ENCODE peak calls at places on chromosomes 13 and 19, in six cellular contexts. One of them, this sample, is unnamed.

GRCh38 chr19:11556634-11557420 is 2.2 kb downstream of the ELOF1 start:
- DNase-seq in SK-N-SH: no peak
- DNase-seq in K562: no peak
- DNase-seq in HepG2: no peak
- DNase-seq in H1: no peak
- DNase-seq in HCT116: no peak
- DNase-seq in this sample: no peak

GRCh38 chr19:4474504-4475136 is 2.5 kb downstream of the HDGFL2 start:
- DNase-seq in HepG2: no peak
- DNase-seq in H1: peak
- DNase-seq in SK-N-SH: peak
- DNase-seq in HCT116: no peak
- DNase-seq in K562: peak
- DNase-seq in this sample: peak

GRCh38 chr19:4695224-4695731 is 25.1 kb upstream of the MYDGF start:
- DNase-seq in HepG2: no peak
- DNase-seq in K562: no peak
- DNase-seq in H1: no peak
- DNase-seq in SK-N-SH: no peak
- DNase-seq in HCT116: no peak
- DNase-seq in this sample: no peak

GRCh38 chr13:93029536-93029935 is 197.1 kb upstream of the GPC6 start:
- DNase-seq in H1: no peak
- DNase-seq in SK-N-SH: no peak
- DNase-seq in HCT116: no peak
- DNase-seq in HepG2: no peak
- DNase-seq in K562: no peak
- DNase-seq in this sample: no peak

GRCh38 chr19:4088975-4089374 is 22.3 kb upstream of the ZBTB7A start:
- DNase-seq in HCT116: no peak
- DNase-seq in HepG2: no peak
- DNase-seq in K562: no peak
- DNase-seq in SK-N-SH: no peak
- DNase-seq in H1: no peak
- DNase-seq in this sample: no peak

GRCh38 chr19:11421607-11422098 is 2.5 kb upstream of the RGL3 start:
- DNase-seq in H1: peak
- DNase-seq in HCT116: no peak
- DNase-seq in K562: peak
- DNase-seq in HepG2: no peak
- DNase-seq in SK-N-SH: peak
- DNase-seq in this sample: peak

GRCh38 chr19:3336680-3337523 is 29.5 kb upstream of the NFIC start:
- DNase-seq in HCT116: no peak
- DNase-seq in HepG2: peak
- DNase-seq in K562: no peak
- DNase-seq in SK-N-SH: peak
- DNase-seq in H1: no peak
- DNase-seq in this sample: no peak

GRCh38 chr19:34365463-34366401 is 736 bp downstream of the GPI start:
- DNase-seq in H1: peak
- DNase-seq in K562: peak
- DNase-seq in HCT116: no peak
- DNase-seq in SK-N-SH: peak
- DNase-seq in HepG2: no peak
- DNase-seq in this sample: peak

GRCh38 chr13:23707674-23708073 is 137.5 kb downstream of the TNFRSF19 start:
- DNase-seq in HepG2: no peak
- DNase-seq in SK-N-SH: no peak
- DNase-seq in H1: no peak
- DNase-seq in HCT116: peak
- DNase-seq in K562: no peak
- DNase-seq in this sample: no peak

GRCh38 chr19:13121551-13122274 is 3.6 kb downstream of the NACC1 start:
- DNase-seq in HepG2: no peak
- DNase-seq in HCT116: no peak
- DNase-seq in K562: no peak
- DNase-seq in H1: no peak
- DNase-seq in SK-N-SH: no peak
- DNase-seq in this sample: no peak

GRCh38 chr19:5020368-5020767 is 51.5 kb downstream of the KDM4B start:
- DNase-seq in HCT116: no peak
- DNase-seq in K562: no peak
- DNase-seq in HepG2: no peak
- DNase-seq in SK-N-SH: no peak
- DNase-seq in H1: no peak
- DNase-seq in this sample: no peak

GRCh38 chr19:12513531-12514061 is 29.0 kb upstream of the ZNF709 start:
- DNase-seq in K562: no peak
- DNase-seq in HepG2: no peak
- DNase-seq in HCT116: no peak
- DNase-seq in H1: no peak
- DNase-seq in SK-N-SH: peak
- DNase-seq in this sample: no peak

GRCh38 chr19:50024719-50025021 is 502 bp downstream of the VRK3 start:
- DNase-seq in SK-N-SH: no peak
- DNase-seq in H1: no peak
- DNase-seq in K562: no peak
- DNase-seq in HepG2: no peak
- DNase-seq in HCT116: no peak
- DNase-seq in this sample: no peak

GRCh38 chr13:84315527-84315926 is 433.3 kb upstream of the SLITRK1 start:
- DNase-seq in SK-N-SH: no peak
- DNase-seq in HepG2: no peak
- DNase-seq in K562: no peak
- DNase-seq in HCT116: no peak
- DNase-seq in H1: no peak
- DNase-seq in this sample: no peak

GRCh38 chr19:10219678-10220077 is 11.5 kb downstream of the S1PR2 start:
- DNase-seq in K562: peak
- DNase-seq in HCT116: no peak
- DNase-seq in SK-N-SH: no peak
- DNase-seq in HepG2: peak
- DNase-seq in H1: no peak
- DNase-seq in this sample: no peak

GRCh38 chr13:113275387-113275786 is 21.7 kb upstream of the LAMP1 start:
- DNase-seq in K562: peak
- DNase-seq in H1: peak
- DNase-seq in HepG2: peak
- DNase-seq in HCT116: peak
- DNase-seq in SK-N-SH: peak
- DNase-seq in this sample: no peak

GRCh38 chr19:13923194-13923987 is 14.8 kb downstream of the PODNL1 start:
- DNase-seq in HCT116: no peak
- DNase-seq in H1: no peak
- DNase-seq in K562: no peak
- DNase-seq in SK-N-SH: no peak
- DNase-seq in HepG2: no peak
- DNase-seq in this sample: no peak

GRCh38 chr19:14722127-14722526 is 32.3 kb downstream of the ZNF333 start:
- DNase-seq in SK-N-SH: no peak
- DNase-seq in HepG2: no peak
- DNase-seq in K562: peak
- DNase-seq in H1: no peak
- DNase-seq in HCT116: no peak
- DNase-seq in this sample: no peak

GRCh38 chr19:2754659-2755447 is 15.0 kb upstream of the SLC39A3 start:
- DNase-seq in SK-N-SH: no peak
- DNase-seq in HCT116: no peak
- DNase-seq in K562: no peak
- DNase-seq in HepG2: no peak
- DNase-seq in H1: no peak
- DNase-seq in this sample: no peak

GRCh38 chr13:26601669-26602068 is 44.2 kb downstream of the WASF3 start:
- DNase-seq in K562: no peak
- DNase-seq in H1: no peak
- DNase-seq in HepG2: no peak
- DNase-seq in HCT116: no peak
- DNase-seq in SK-N-SH: peak
- DNase-seq in this sample: peak

GRCh38 chr13:26604784-26605183 is 47.3 kb downstream of the WASF3 start:
- DNase-seq in H1: no peak
- DNase-seq in SK-N-SH: no peak
- DNase-seq in K562: no peak
- DNase-seq in HCT116: no peak
- DNase-seq in HepG2: no peak
- DNase-seq in this sample: no peak

GRCh38 chr13:26602783-26603182 is 45.3 kb downstream of the WASF3 start:
- DNase-seq in K562: no peak
- DNase-seq in H1: no peak
- DNase-seq in HepG2: no peak
- DNase-seq in HCT116: no peak
- DNase-seq in SK-N-SH: no peak
- DNase-seq in this sample: no peak

GRCh38 chr13:26600345-26600761 is 42.9 kb downstream of the WASF3 start:
- DNase-seq in HCT116: no peak
- DNase-seq in K562: no peak
- DNase-seq in H1: no peak
- DNase-seq in SK-N-SH: no peak
- DNase-seq in HepG2: no peak
- DNase-seq in this sample: no peak

GRCh38 chr13:26605845-26606244 is 48.4 kb downstream of the WASF3 start:
- DNase-seq in H1: no peak
- DNase-seq in HepG2: peak
- DNase-seq in K562: peak
- DNase-seq in HCT116: no peak
- DNase-seq in SK-N-SH: no peak
- DNase-seq in this sample: peak
- TF ChIP-seq JUND in H1: no peak
- TF ChIP-seq JUND in HepG2: no peak
- TF ChIP-seq JUND in K562: no peak
- TF ChIP-seq JUND in HCT116: no peak
- TF ChIP-seq JUND in SK-N-SH: no peak
- TF ChIP-seq JUND in this sample: no peak

GRCh38 chr13:67095621-67096020 is 134.5 kb downstream of the PCDH9 start:
- DNase-seq in HepG2: no peak
- DNase-seq in HCT116: no peak
- DNase-seq in SK-N-SH: no peak
- DNase-seq in K562: no peak
- DNase-seq in H1: no peak
- DNase-seq in this sample: no peak
- TF ChIP-seq JUND in HepG2: no peak
- TF ChIP-seq JUND in HCT116: no peak
- TF ChIP-seq JUND in SK-N-SH: no peak
- TF ChIP-seq JUND in K562: no peak
- TF ChIP-seq JUND in H1: no peak
- TF ChIP-seq JUND in this sample: no peak

DNA sequence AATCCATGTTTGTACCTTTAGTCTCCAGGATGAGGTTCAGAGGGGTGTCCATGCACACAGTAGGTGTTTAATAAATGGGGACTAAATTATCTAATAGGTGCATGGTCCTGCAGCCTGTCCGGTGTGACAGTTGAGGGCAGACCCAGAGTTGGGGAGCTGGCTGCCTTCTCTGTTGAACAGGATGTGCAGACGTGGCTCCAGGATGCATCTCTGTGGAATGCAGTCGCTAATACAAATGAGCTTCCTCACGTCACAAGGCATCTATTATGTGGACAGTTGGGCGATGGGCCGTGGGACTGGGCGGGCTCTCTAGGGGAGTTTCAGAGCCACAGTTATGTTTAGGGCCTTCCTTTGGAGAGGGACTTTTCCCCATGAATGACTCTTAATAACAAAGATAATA is 71.0 kb downstream of the SIPA1L3 start:
- DNase-seq in H1: no peak
- DNase-seq in HepG2: no peak
- DNase-seq in SK-N-SH: no peak
- DNase-seq in K562: no peak
- DNase-seq in HCT116: no peak
- DNase-seq in this sample: peak
- TF ChIP-seq JUND in H1: no peak
- TF ChIP-seq JUND in HepG2: no peak
- TF ChIP-seq JUND in SK-N-SH: no peak
- TF ChIP-seq JUND in K562: no peak
- TF ChIP-seq JUND in HCT116: no peak
- TF ChIP-seq JUND in this sample: no peak

DNA sequence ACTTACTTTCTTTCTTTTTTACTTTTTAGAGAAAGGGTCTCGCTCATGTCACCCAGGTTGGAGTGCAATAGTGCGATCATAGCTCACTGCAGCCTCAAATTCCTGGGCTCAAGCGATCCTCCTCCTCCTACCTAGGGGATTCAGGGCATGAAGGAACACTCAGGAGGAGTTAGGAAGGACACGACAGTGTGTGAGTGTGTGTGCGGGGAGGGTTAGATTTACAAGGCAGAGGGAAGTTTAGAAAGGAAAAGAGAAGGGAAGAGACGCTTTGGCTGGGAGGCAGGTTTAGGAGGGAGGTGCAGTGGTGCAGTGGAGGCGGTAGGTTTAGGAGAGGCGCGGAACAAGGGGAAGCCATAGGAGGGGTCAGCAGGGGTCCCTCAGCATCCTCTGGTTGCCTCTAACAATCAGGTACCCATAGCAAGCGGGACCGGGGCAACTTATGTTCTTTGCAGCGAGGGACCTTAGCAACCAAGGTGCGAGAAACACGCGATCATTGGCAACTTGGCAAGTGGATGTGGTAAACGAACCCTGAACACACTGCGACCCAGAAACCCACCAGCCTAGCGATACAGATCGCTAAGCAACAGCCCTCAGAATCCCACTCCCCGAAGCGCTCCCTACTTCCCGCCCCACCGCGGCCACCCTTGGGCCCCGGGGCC is 501 bp downstream of the SIRT2 start:
- DNase-seq in HCT116: no peak
- DNase-seq in H1: no peak
- DNase-seq in K562: no peak
- DNase-seq in HepG2: no peak
- DNase-seq in SK-N-SH: no peak
- DNase-seq in this sample: no peak
- TF ChIP-seq JUND in HCT116: no peak
- TF ChIP-seq JUND in H1: no peak
- TF ChIP-seq JUND in K562: no peak
- TF ChIP-seq JUND in HepG2: no peak
- TF ChIP-seq JUND in SK-N-SH: no peak
- TF ChIP-seq JUND in this sample: no peak

DNA sequence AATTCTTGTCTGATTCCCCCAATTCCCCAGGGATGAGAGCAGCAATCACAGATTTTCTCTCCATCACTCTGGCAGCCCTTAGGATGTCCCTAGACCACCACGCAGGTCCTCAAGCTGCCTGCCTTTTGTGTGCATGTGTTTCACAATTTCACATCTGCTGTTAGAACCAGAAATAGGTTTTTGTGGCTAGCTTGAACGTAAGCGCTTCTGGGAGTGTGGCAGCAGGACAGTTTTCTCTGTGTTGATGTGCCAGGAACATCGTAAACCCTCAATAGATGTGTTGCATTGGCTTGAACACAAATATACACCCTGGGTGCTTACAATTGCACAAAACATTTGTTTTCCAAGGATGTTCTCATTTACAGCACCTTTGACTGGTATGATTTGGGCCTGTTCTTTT is 78.8 kb upstream of the TMTC4 start:
- DNase-seq in K562: no peak
- DNase-seq in HCT116: no peak
- DNase-seq in H1: no peak
- DNase-seq in SK-N-SH: no peak
- DNase-seq in HepG2: no peak
- DNase-seq in this sample: no peak
- TF ChIP-seq JUND in K562: no peak
- TF ChIP-seq JUND in HCT116: no peak
- TF ChIP-seq JUND in H1: no peak
- TF ChIP-seq JUND in SK-N-SH: no peak
- TF ChIP-seq JUND in HepG2: no peak
- TF ChIP-seq JUND in this sample: no peak